ENCODE peak calls at places on chromosomes 1 and 21, in six cellular contexts. E is anterior cingulate cortex; G is fibroblast of lung; Y is HuH-7.5; C is adrenal gland; N is stimulated activated CD8-positive, alpha-beta memory T cell treated with anti-CD3 and anti-CD28 coated beads, Interleukin-7, amount 100 ng/mL, for 1 hour. O is an unnamed sample.

GRCh38 chr1:234538930-234539649 is 60.1 kb upstream of the TARBP1 start:
- DNase-seq in N (no peak), G (no peak), C (no peak), E (no peak), Y (no peak), O (no peak)

GRCh38 chr1:163799190-163799805 is 477.5 kb downstream of the NUF2 start:
- DNase-seq in E (no peak), Y (no peak), N (no peak), C (no peak), G (no peak), O (no peak)

GRCh38 chr1:94322696-94323095 is 85.3 kb upstream of the ARHGAP29 start:
- DNase-seq in N (no peak), C (no peak), E (no peak), Y (no peak), G (peak), O (no peak)

GRCh38 chr1:205319081-205320018 is 2.2 kb downstream of the NUAK2 start:
- DNase-seq in Y (peak), C (peak), N (no peak), G (peak), E (no peak), O (peak)

GRCh38 chr1:82517586-82517985 is 716.9 kb downstream of the ADGRL2 start:
- DNase-seq in C (peak), N (no peak), Y (no peak), E (no peak), G (peak), O (peak)

GRCh38 chr1:10065760-10066159 is 33.0 kb downstream of the UBE4B start:
- DNase-seq in N (no peak), Y (no peak), G (no peak), C (no peak), E (no peak), O (no peak)

GRCh38 chr1:207910678-207911354 is at the start of gene CD34:
- DNase-seq in E (no peak), Y (no peak), C (peak), G (peak), N (no peak), O (no peak)

GRCh38 chr1:76901158-76901767 is 34.0 kb downstream of the ST6GALNAC5 start:
- DNase-seq in N (no peak), G (peak), C (peak), E (no peak), Y (peak), O (peak)

GRCh38 chr21:44485254-44485793 is 30.0 kb downstream of the LRRC3 start:
- DNase-seq in N (peak), G (no peak), E (no peak), C (peak), Y (no peak), O (peak)

GRCh38 chr1:225809842-225810578 is at the start of gene EPHX1:
- DNase-seq in N (peak), Y (peak), E (peak), C (peak), G (peak), O (peak)

GRCh38 chr1:203556047-203556851 is 62.3 kb downstream of the OPTC start:
- DNase-seq in N (no peak), Y (no peak), C (peak), G (peak), E (no peak), O (no peak)

GRCh38 chr1:150810958-150811676 is 3.1 kb upstream of the CTSK start:
- DNase-seq in G (no peak), C (no peak), N (no peak), Y (peak), E (no peak), O (no peak)

GRCh38 chr1:234114648-234115307 is 210.3 kb downstream of the SLC35F3 start:
- DNase-seq in Y (peak), N (no peak), G (peak), C (peak), E (no peak), O (peak)

GRCh38 chr1:78649628-78650027 is at the start of gene IFI44:
- DNase-seq in G (peak), E (peak), N (peak), C (peak), Y (no peak), O (peak)

GRCh38 chr1:84170171-84170570 is 26.1 kb downstream of the PRKACB start:
- DNase-seq in Y (no peak), E (no peak), N (no peak), G (no peak), C (no peak), O (no peak)

GRCh38 chr1:115198938-115199337 is 109.6 kb upstream of the TSPAN2 start:
- DNase-seq in Y (no peak), G (peak), C (peak), N (no peak), E (no peak), O (no peak)

GRCh38 chr1:23980725-23981063 is 567 bp upstream of the SRSF10 start:
- DNase-seq in E (peak), C (no peak), G (peak), N (no peak), Y (peak), O (no peak)

GRCh38 chr1:156706647-156707008 is 1.2 kb upstream of the CRABP2 start:
- DNase-seq in C (peak), N (no peak), E (no peak), G (peak), Y (no peak), O (no peak)

GRCh38 chr1:43565600-43566360 is 35.1 kb downstream of the PTPRF start:
- DNase-seq in C (peak), Y (no peak), N (no peak), E (peak), G (peak), O (no peak)

GRCh38 chr1:26289158-26290059 is 9.5 kb downstream of the SH3BGRL3 start:
- DNase-seq in C (peak), E (no peak), Y (no peak), N (no peak), G (no peak), O (no peak)

GRCh38 chr1:87200875-87201638 is 127.6 kb upstream of the LMO4 start:
- DNase-seq in C (no peak), G (no peak), Y (no peak), N (no peak), E (no peak), O (peak)

GRCh38 chr1:208420021-208420420 is 175.8 kb upstream of the PLXNA2 start:
- DNase-seq in G (no peak), N (no peak), Y (no peak), C (no peak), E (no peak), O (no peak)

GRCh38 chr1:237789619-237790018 is 101.1 kb downstream of the ZP4 start:
- DNase-seq in N (no peak), Y (no peak), C (no peak), E (no peak), G (no peak), O (no peak)

GRCh38 chr1:161367684-161368398 is at the start of gene CFAP126:
- DNase-seq in Y (peak), N (no peak), E (peak), C (peak), G (peak), O (peak)

GRCh38 chr21:41234574-41234973 is 66.6 kb downstream of the BACE2 start:
- DNase-seq in N (no peak), C (no peak), Y (no peak), G (no peak), E (no peak), O (no peak)

GRCh38 chr1:192732787-192733186 is 76.1 kb upstream of the RGS2 start:
- DNase-seq in E (no peak), N (no peak), C (no peak), G (no peak), Y (no peak), O (peak)

GRCh38 chr21:44846485-44847260 is 26.8 kb downstream of the PTTG1IP start:
- DNase-seq in E (no peak), G (peak), C (peak), N (no peak), Y (no peak), O (peak)

GRCh38 chr21:35933466-35933865 is 126.9 kb downstream of the SETD4 start:
- DNase-seq in C (peak), N (no peak), E (no peak), Y (no peak), G (peak), O (peak)

GRCh38 chr1:26923711-26924110 is 2.2 kb downstream of the NUDC start:
- DNase-seq in N (no peak), G (peak), C (no peak), E (no peak), Y (no peak), O (no peak)

GRCh38 chr1:48552420-48552819 is 80.4 kb upstream of the SPATA6 start:
- DNase-seq in G (no peak), N (no peak), E (no peak), Y (no peak), C (no peak), O (peak)

GRCh38 chr1:47993881-47994625 is 3.1 kb downstream of the TRABD2B start:
- DNase-seq in Y (no peak), C (no peak), N (no peak), G (no peak), E (no peak), O (no peak)

O was measured in T47D.